ENCODE peak calls at places on chromosomes 2 and 18, in six cellular contexts. P is fibroblast of gingiva; Q is astrocyte of the hippocampus; M is fibroblast of the conjunctiva; K is activated CD8-positive, alpha-beta memory T cell treated with anti-CD3 and anti-CD28 coated beads, Interleukin-2, amount 50 U/mL, for 4 hours; C is MCF 10A. E is an unnamed sample.

GRCh38 chr2:75211371-75211770 is 12.1 kb upstream of the TACR1 start:
- DNase-seq in P (no peak), Q (no peak), M (no peak), K (no peak), C (no peak), E (no peak)

GRCh38 chr2:239855863-239856587 is 169.1 kb downstream of the NDUFA10 start:
- DNase-seq in P (no peak), Q (no peak), M (no peak), K (no peak), C (no peak), E (no peak)

GRCh38 chr18:59268722-59269562 is 4.3 kb downstream of the RAX start:
- DNase-seq in P (no peak), Q (peak), M (no peak), K (no peak), C (no peak), E (peak)

GRCh38 chr2:189153608-189154007 is 26.0 kb downstream of the COL5A2 start:
- DNase-seq in P (peak), Q (no peak), M (peak), K (no peak), C (no peak), E (no peak)

GRCh38 chr18:48550101-48550729 is 11.4 kb downstream of the CTIF start:
- DNase-seq in P (no peak), Q (no peak), M (no peak), K (no peak), C (no peak), E (no peak)

GRCh38 chr2:66582975-66583842 is 148.3 kb downstream of the MEIS1 start:
- DNase-seq in P (no peak), Q (no peak), M (no peak), K (no peak), C (no peak), E (no peak)

GRCh38 chr18:76860411-76860810 is 38.1 kb downstream of the ZNF236 start:
- DNase-seq in P (no peak), Q (peak), M (no peak), K (no peak), C (no peak), E (no peak)

GRCh38 chr2:1455466-1455865 is 42.2 kb downstream of the TPO start:
- DNase-seq in P (no peak), Q (no peak), M (peak), K (no peak), C (peak), E (no peak)

GRCh38 chr2:86764661-86765307 is 25.9 kb downstream of the CD8A start:
- DNase-seq in P (peak), Q (peak), M (peak), K (peak), C (peak), E (no peak)

GRCh38 chr18:48079885-48080284 is 149.4 kb upstream of the SMAD2 start:
- DNase-seq in P (no peak), Q (no peak), M (no peak), K (no peak), C (no peak), E (no peak)

GRCh38 chr2:147577323-147578014 is 267.4 kb upstream of the ACVR2A start:
- DNase-seq in P (no peak), Q (no peak), M (no peak), K (no peak), C (no peak), E (no peak)

GRCh38 chr18:3211236-3211992 is 8.4 kb downstream of the MYOM1 start:
- DNase-seq in P (peak), Q (peak), M (peak), K (no peak), C (no peak), E (no peak)

GRCh38 chr2:24274809-24275208 is 85.5 kb downstream of the ITSN2 start:
- DNase-seq in P (no peak), Q (no peak), M (no peak), K (no peak), C (no peak), E (no peak)

GRCh38 chr18:11518788-11519685 is 90.4 kb upstream of the SLC35G4 start:
- DNase-seq in P (peak), Q (peak), M (peak), K (no peak), C (peak), E (no peak)

GRCh38 chr2:167134381-167135072 is 246.2 kb downstream of the XIRP2 start:
- DNase-seq in P (peak), Q (peak), M (peak), K (no peak), C (peak), E (no peak)

GRCh38 chr18:22838639-22839487 is 94.3 kb upstream of the RBBP8 start:
- DNase-seq in P (no peak), Q (no peak), M (no peak), K (no peak), C (no peak), E (no peak)

GRCh38 chr2:26674002-26674751 is 18.3 kb upstream of the KCNK3 start:
- DNase-seq in P (no peak), Q (no peak), M (no peak), K (no peak), C (no peak), E (no peak)

GRCh38 chr2:125516496-125517109 is 1139.4 kb upstream of the GYPC start:
- DNase-seq in P (no peak), Q (peak), M (no peak), K (no peak), C (peak), E (no peak)

GRCh38 chr2:109260886-109261700 is 132.1 kb downstream of the SH3RF3 start:
- DNase-seq in P (no peak), Q (no peak), M (no peak), K (no peak), C (peak), E (no peak)

GRCh38 chr2:125330133-125330532 is 1305.0 kb downstream of the CNTNAP5 start:
- DNase-seq in P (no peak), Q (no peak), M (no peak), K (no peak), C (no peak), E (no peak)